ENCODE peak calls at places on chromosomes 7 and 10, in four cellular contexts. L is neural progenitor cell; B is stimulated activated CD4-positive, alpha-beta T cell treated with anti-CD3 and anti-CD28 coated beads, Interleukin-4, amount 100 ng/mL, for 48 hours; U is T-helper 1 cell. X is an unnamed sample.

GRCh38 chr10:48557511-48558123 is 47.3 kb downstream of the ARHGAP22 start:
- DNase-seq in B (no peak), U (no peak), L (no peak), X (no peak)

GRCh38 chr7:65972976-65973375 is 9.0 kb downstream of the GUSB start:
- DNase-seq in U (no peak), L (no peak), B (no peak), X (no peak)

GRCh38 chr7:111089822-111090426 is 1.0 kb upstream of the LRRN3 start:
- DNase-seq in L (peak), U (no peak), B (no peak), X (no peak)

GRCh38 chr7:54189330-54189729 is 352.8 kb upstream of the VSTM2A start:
- DNase-seq in B (no peak), U (no peak), L (no peak), X (no peak)

GRCh38 chr10:123560301-123561144 is 105.6 kb upstream of the GPR26 start:
- DNase-seq in L (no peak), U (no peak), B (no peak), X (no peak)

GRCh38 chr7:128201067-128201689 is 39.9 kb upstream of the LEP start:
- DNase-seq in U (no peak), B (no peak), L (peak), X (peak)

GRCh38 chr10:61701055-61701705 is 38.5 kb downstream of the CABCOCO1 start:
- DNase-seq in U (no peak), L (no peak), B (no peak), X (no peak)

GRCh38 chr10:80199828-80200227 is 5.5 kb downstream of the ANXA11 start:
- DNase-seq in U (no peak), B (no peak), L (no peak), X (peak)

GRCh38 chr10:24723386-24723787 is 300 bp downstream of the ARHGAP21 start:
- DNase-seq in B (no peak), L (peak), U (peak), X (peak)

GRCh38 chr7:144032483-144032882 is 16.3 kb upstream of the OR2A5 start:
- DNase-seq in B (no peak), L (no peak), U (no peak), X (no peak)

GRCh38 chr7:98250789-98251188 is 1.2 kb downstream of the TECPR1 start:
- DNase-seq in B (peak), L (no peak), U (no peak), X (no peak)

GRCh38 chr7:46153951-46154787 is 233.1 kb upstream of the IGFBP3 start:
- DNase-seq in B (no peak), L (no peak), U (no peak), X (no peak)

GRCh38 chr7:127821146-127821545 is 169.2 kb downstream of the SND1 start:
- DNase-seq in B (no peak), U (no peak), L (no peak), X (no peak)

GRCh38 chr10:128629111-128630096 is 503.2 kb upstream of the MKI67 start:
- DNase-seq in U (no peak), L (no peak), B (no peak), X (no peak)

GRCh38 chr7:130974794-130975193 is 240.8 kb upstream of the KLF14 start:
- DNase-seq in U (no peak), B (no peak), L (no peak), X (no peak)

GRCh38 chr7:116854132-116854531 is 8.3 kb upstream of the CAPZA2 start:
- DNase-seq in B (no peak), U (no peak), L (no peak), X (no peak)

GRCh38 chr7:75953918-75954317 is 39.0 kb downstream of the POR start:
- DNase-seq in U (no peak), L (no peak), B (no peak), X (no peak)

GRCh38 chr7:24576171-24577052 is 3.2 kb downstream of the PALS2 start:
- DNase-seq in L (peak), U (no peak), B (no peak), X (no peak)

GRCh38 chr10:132135398-132135872 is 51.3 kb upstream of the DPYSL4 start:
- DNase-seq in U (no peak), L (no peak), B (no peak), X (no peak)

GRCh38 chr10:24360286-24361127 is 151.6 kb downstream of the KIAA1217 start:
- DNase-seq in U (no peak), L (peak), B (peak), X (peak)

GRCh38 chr7:66352071-66352470 is 146.9 kb downstream of the TPST1 start:
- DNase-seq in U (no peak), L (peak), B (no peak), X (no peak)

GRCh38 chr10:70728328-70728727 is 56.0 kb downstream of the ADAMTS14 start:
- DNase-seq in B (no peak), L (no peak), U (no peak), X (no peak)

GRCh38 chr10:21369697-21370096 is 155.8 kb downstream of the SKIDA1 start:
- DNase-seq in L (no peak), B (no peak), U (no peak), X (no peak)

X was measured in right cardiac atrium.